ENCODE peak calls at places on chromosomes 6 and 20, in four cellular contexts. One of them, this sample, is unnamed.

GRCh38 chr20:51377132-51377531 is 165.4 kb downstream of the NFATC2 start:
- DNase-seq in right atrium auricular region: no peak
- DNase-seq in vagina: no peak
- DNase-seq in stomach: no peak
- DNase-seq in this sample: no peak

GRCh38 chr6:125749864-125750691 is 646 bp downstream of the HEY2 start:
- DNase-seq in right atrium auricular region: no peak
- DNase-seq in stomach: no peak
- DNase-seq in vagina: no peak
- DNase-seq in this sample: no peak

GRCh38 chr6:130947464-130947863 is 115.6 kb downstream of the EPB41L2 start:
- DNase-seq in stomach: no peak
- DNase-seq in vagina: no peak
- DNase-seq in right atrium auricular region: no peak
- DNase-seq in this sample: no peak

GRCh38 chr6:30882764-30883475 is 1.4 kb upstream of the DDR1 start:
- DNase-seq in right atrium auricular region: peak; percentile 71
- DNase-seq in stomach: peak; percentile 88
- DNase-seq in vagina: no peak
- DNase-seq in this sample: no peak

GRCh38 chr6:121592955-121593665 is 157.7 kb downstream of the GJA1 start:
- DNase-seq in stomach: no peak
- DNase-seq in vagina: no peak
- DNase-seq in right atrium auricular region: no peak
- DNase-seq in this sample: no peak

GRCh38 chr6:10995114-10995707 is 48.9 kb downstream of the ELOVL2 start:
- DNase-seq in vagina: no peak
- DNase-seq in stomach: no peak
- DNase-seq in right atrium auricular region: no peak
- DNase-seq in this sample: no peak

GRCh38 chr6:169890049-169890448 is 138.6 kb downstream of the ERMARD start:
- DNase-seq in right atrium auricular region: peak; percentile 28
- DNase-seq in vagina: peak; percentile 58
- DNase-seq in stomach: no peak
- DNase-seq in this sample: no peak

GRCh38 chr6:141963543-141964295 is 169.0 kb upstream of the GJE1 start:
- DNase-seq in right atrium auricular region: no peak
- DNase-seq in stomach: no peak
- DNase-seq in vagina: no peak
- DNase-seq in this sample: no peak

GRCh38 chr6:24428615-24429014 is 25.9 kb downstream of the MRS2 start:
- DNase-seq in right atrium auricular region: no peak
- DNase-seq in stomach: no peak
- DNase-seq in vagina: no peak
- DNase-seq in this sample: peak; percentile 7

GRCh38 chr6:144153260-144153659 is 2.9 kb downstream of the STX11 start:
- DNase-seq in right atrium auricular region: no peak
- DNase-seq in stomach: no peak
- DNase-seq in vagina: no peak
- DNase-seq in this sample: no peak
- H3K4me3 ChIP-seq in right atrium auricular region: no peak overlapping the region
- H3K4me3 ChIP-seq in stomach: no peak overlapping the region
- H3K4me3 ChIP-seq in vagina: no peak overlapping the region
- H3K4me3 ChIP-seq in this sample: no peak overlapping the region

DNA sequence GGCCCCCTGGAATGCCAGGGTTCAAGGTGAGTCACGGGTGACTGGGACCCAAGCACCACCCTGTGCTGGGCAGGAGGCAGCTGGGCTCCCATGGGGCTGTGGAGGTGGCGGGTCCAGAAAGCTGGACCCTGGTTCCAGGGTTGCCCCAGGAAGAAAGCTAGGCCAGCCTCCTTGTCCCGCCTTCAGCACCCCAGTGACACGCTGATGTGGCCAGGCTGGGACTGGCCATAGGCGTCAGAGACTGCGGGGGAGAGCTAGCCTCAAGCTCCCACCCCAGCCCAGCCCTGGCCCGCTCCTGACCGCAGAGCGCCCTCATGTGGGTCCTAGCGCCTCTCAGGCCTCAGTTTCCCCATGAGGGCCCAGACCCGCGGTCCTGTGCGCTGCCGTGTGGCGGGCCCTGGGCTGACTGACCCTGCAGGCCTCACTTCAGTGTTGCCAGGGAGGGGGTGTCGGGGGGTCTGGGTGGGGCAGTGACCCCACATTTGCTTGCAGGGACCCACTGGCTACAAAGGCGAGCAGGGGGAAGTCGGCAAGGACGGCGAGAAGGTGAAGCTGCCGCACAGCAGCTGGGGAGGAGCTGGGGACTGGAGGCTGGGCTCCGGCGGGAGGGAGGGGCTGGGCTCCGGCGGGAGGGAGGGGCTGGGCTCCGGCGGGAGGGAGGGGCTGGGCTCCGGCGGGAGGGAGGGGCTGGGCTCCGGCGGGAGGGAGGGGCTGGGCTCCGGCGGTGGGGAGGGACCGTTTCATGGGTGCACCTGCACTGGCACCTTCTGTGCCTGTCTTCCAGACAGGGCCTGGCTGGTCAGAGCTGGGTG is 7.8 kb downstream of the COL9A3 start:
- DNase-seq in vagina: no peak
- DNase-seq in right atrium auricular region: no peak
- DNase-seq in stomach: peak; percentile 85
- DNase-seq in this sample: no peak
- H3K4me3 ChIP-seq in vagina: peak overlapping the region; percentile 48
- H3K4me3 ChIP-seq in right atrium auricular region: peak overlapping the region; percentile 33
- H3K4me3 ChIP-seq in stomach: peak overlapping the region; percentile 39
- H3K4me3 ChIP-seq in this sample: no peak overlapping the region

GRCh38 chr6:35309611-35310264 is 12.1 kb downstream of the DEF6 start:
- DNase-seq in stomach: no peak
- DNase-seq in vagina: peak; percentile 65
- DNase-seq in right atrium auricular region: no peak
- DNase-seq in this sample: no peak

GRCh38 chr6:35311390-35312075 is 13.9 kb downstream of the DEF6 start:
- DNase-seq in vagina: peak; percentile 77
- DNase-seq in stomach: no peak
- DNase-seq in right atrium auricular region: peak; percentile 52
- DNase-seq in this sample: no peak

GRCh38 chr6:35312763-35313125 is 15.1 kb downstream of the DEF6 start:
- DNase-seq in stomach: no peak
- DNase-seq in right atrium auricular region: no peak
- DNase-seq in vagina: no peak
- DNase-seq in this sample: no peak

GRCh38 chr6:35310265-35310831 is 12.7 kb downstream of the DEF6 start:
- DNase-seq in stomach: no peak
- DNase-seq in right atrium auricular region: peak; percentile 56
- DNase-seq in vagina: peak; percentile 58
- DNase-seq in this sample: no peak

GRCh38 chr6:35312076-35312762 is 14.6 kb downstream of the DEF6 start:
- DNase-seq in vagina: peak; percentile 74
- DNase-seq in right atrium auricular region: no peak
- DNase-seq in stomach: no peak
- DNase-seq in this sample: no peak
- H3K4me3 ChIP-seq in vagina: no peak overlapping the region
- H3K4me3 ChIP-seq in right atrium auricular region: no peak overlapping the region
- H3K4me3 ChIP-seq in stomach: no peak overlapping the region
- H3K4me3 ChIP-seq in this sample: no peak overlapping the region

GRCh38 chr6:68326762-68327161 is 308.3 kb upstream of the ADGRB3 start:
- DNase-seq in vagina: no peak
- DNase-seq in stomach: no peak
- DNase-seq in right atrium auricular region: no peak
- DNase-seq in this sample: no peak
- H3K4me3 ChIP-seq in vagina: no peak overlapping the region
- H3K4me3 ChIP-seq in stomach: no peak overlapping the region
- H3K4me3 ChIP-seq in right atrium auricular region: no peak overlapping the region
- H3K4me3 ChIP-seq in this sample: no peak overlapping the region

DNA sequence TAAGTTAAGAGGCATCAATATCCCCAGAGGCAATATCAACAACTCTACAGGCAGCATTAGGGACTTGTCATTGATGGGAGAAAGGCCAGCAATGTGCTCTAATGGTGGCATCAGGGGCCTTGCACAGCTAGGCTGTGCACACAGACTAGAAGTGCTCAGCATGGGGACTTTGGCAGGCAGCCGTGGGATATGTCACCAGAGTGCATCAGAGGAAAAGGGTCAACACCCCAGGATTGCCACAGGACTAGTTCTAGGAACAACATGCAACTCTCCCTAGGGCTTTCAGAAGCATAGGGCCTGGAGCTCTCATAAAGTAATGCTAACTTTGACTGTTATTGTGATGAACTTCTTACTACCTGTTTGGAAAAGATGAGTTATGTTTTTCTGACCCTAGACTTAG is 32.2 kb upstream of the OSTM1 start:
- DNase-seq in right atrium auricular region: no peak
- DNase-seq in vagina: no peak
- DNase-seq in stomach: no peak
- DNase-seq in this sample: no peak
- H3K4me3 ChIP-seq in right atrium auricular region: no peak overlapping the region
- H3K4me3 ChIP-seq in vagina: no peak overlapping the region
- H3K4me3 ChIP-seq in stomach: no peak overlapping the region
- H3K4me3 ChIP-seq in this sample: no peak overlapping the region

GRCh38 chr6:89566930-89567634 is 71.5 kb downstream of the LYRM2 start:
- DNase-seq in vagina: no peak
- DNase-seq in right atrium auricular region: no peak
- DNase-seq in stomach: no peak
- DNase-seq in this sample: no peak
- H3K4me3 ChIP-seq in vagina: no peak overlapping the region
- H3K4me3 ChIP-seq in right atrium auricular region: no peak overlapping the region
- H3K4me3 ChIP-seq in stomach: no peak overlapping the region
- H3K4me3 ChIP-seq in this sample: no peak overlapping the region

DNA sequence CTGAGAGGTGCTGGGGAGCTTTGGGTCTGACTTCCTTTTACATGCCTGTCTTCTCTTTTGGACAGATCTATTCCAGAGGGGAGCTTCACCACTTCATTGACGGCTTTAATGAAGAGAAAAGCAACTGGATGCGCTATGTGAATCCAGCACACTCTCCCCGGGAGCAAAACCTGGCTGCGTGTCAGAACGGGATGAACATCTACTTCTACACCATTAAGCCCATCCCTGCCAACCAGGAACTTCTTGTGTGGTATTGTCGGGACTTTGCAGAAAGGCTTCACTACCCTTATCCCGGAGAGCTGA is 13.1 kb downstream of the PRDM1 start:
- DNase-seq in right atrium auricular region: no peak
- DNase-seq in vagina: no peak
- DNase-seq in stomach: no peak
- DNase-seq in this sample: no peak
- H3K4me3 ChIP-seq in right atrium auricular region: no peak overlapping the region
- H3K4me3 ChIP-seq in vagina: peak overlapping the region; percentile 45
- H3K4me3 ChIP-seq in stomach: peak overlapping the region; percentile 38
- H3K4me3 ChIP-seq in this sample: peak overlapping the region; percentile 59

GRCh38 chr20:58839474-58839874 is 11.2 kb downstream of the GNAS-AS1 start:
- DNase-seq in vagina: no peak
- DNase-seq in stomach: no peak
- DNase-seq in right atrium auricular region: no peak
- DNase-seq in this sample: no peak

GRCh38 chr20:58841539-58842264 is 9.0 kb downstream of the GNAS-AS1 start:
- DNase-seq in right atrium auricular region: no peak
- DNase-seq in stomach: no peak
- DNase-seq in vagina: no peak
- DNase-seq in this sample: no peak

GRCh38 chr20:58840816-58841538 is 9.7 kb downstream of the GNAS-AS1 start:
- DNase-seq in vagina: no peak
- DNase-seq in right atrium auricular region: no peak
- DNase-seq in stomach: no peak
- DNase-seq in this sample: no peak

GRCh38 chr20:58838174-58838573 is 12.5 kb downstream of the GNAS-AS1 start:
- DNase-seq in right atrium auricular region: no peak
- DNase-seq in stomach: no peak
- DNase-seq in vagina: no peak
- DNase-seq in this sample: no peak

DNA sequence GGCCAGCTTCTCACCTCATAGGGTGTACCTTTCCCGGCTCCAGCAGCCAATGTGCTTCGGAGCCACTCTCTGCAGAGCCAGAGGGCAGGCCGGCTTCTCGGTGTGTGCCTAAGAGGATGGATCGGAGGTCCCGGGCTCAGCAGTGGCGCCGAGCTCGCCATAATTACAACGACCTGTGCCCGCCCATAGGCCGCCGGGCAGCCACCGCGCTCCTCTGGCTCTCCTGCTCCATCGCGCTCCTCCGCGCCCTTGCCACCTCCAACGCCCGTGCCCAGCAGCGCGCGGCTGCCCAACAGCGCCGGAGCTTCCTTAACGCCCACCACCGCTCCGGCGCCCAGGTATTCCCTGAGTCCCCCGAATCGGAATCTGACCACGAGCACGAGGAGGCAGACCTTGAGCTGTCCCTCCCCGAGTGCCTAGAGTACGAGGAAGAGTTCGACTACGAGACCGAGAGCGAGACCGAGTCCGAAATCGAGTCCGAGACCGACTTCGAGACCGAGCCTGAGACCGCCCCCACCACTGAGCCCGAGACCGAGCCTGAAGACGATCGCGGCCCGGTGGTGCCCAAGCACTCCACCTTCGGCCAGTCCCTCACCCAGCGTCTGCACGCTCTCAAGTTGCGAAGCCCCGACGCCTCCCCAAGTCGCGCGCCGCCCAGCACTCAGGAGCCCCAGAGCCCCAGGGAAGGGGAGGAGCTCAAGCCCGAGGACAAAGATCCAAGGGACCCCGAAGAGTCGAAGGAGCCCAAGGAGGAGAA is 10.5 kb downstream of the GNAS-AS1 start:
- DNase-seq in right atrium auricular region: no peak
- DNase-seq in stomach: no peak
- DNase-seq in vagina: no peak
- DNase-seq in this sample: no peak
- H3K4me3 ChIP-seq in right atrium auricular region: no peak overlapping the region
- H3K4me3 ChIP-seq in stomach: no peak overlapping the region
- H3K4me3 ChIP-seq in vagina: no peak overlapping the region
- H3K4me3 ChIP-seq in this sample: no peak overlapping the region